ENCODE peak calls at places on chromosomes 7 and 10, in four cellular contexts. P is H1, U is IMR-90, X is mesendoderm. W is an unnamed sample.

GRCh38 chr7:151381333-151382078 is 28.3 kb downstream of the WDR86 start:
- DNase-seq in P (no peak), U (no peak), X (peak), W (peak)

GRCh38 chr10:1715821-1716220 is 21.5 kb downstream of the ADARB2 start:
- DNase-seq in U (no peak), X (peak), P (peak), W (peak)

GRCh38 chr10:121134711-121135110 is 283.5 kb downstream of the WDR11 start:
- DNase-seq in X (no peak), P (no peak), U (no peak), W (no peak)

GRCh38 chr10:78964274-78964951 is 104.4 kb upstream of the ZMIZ1 start:
- DNase-seq in P (no peak), X (peak), U (no peak), W (no peak)

GRCh38 chr10:65952086-65952485 is 973.8 kb upstream of the LRRTM3 start:
- DNase-seq in P (no peak), U (no peak), X (no peak), W (no peak)

GRCh38 chr10:13961096-13961495 is 369.6 kb downstream of the FRMD4A start:
- DNase-seq in X (peak), P (no peak), U (peak), W (no peak)

GRCh38 chr10:124416733-124417132 is 2.0 kb downstream of the OAT start:
- DNase-seq in P (no peak), X (no peak), U (peak), W (no peak)

GRCh38 chr7:143884978-143885559 is 16.9 kb downstream of the TCAF1 start:
- DNase-seq in U (peak), X (peak), P (no peak), W (peak)

GRCh38 chr10:99540673-99541531 is 8.2 kb downstream of the NKX2-3 start:
- DNase-seq in U (no peak), P (no peak), X (no peak), W (peak)

GRCh38 chr7:22356855-22357310 is at the start of gene RAPGEF5:
- DNase-seq in P (no peak), X (peak), U (no peak), W (peak)

GRCh38 chr10:58267713-58268453 is at the start of gene IPMK:
- DNase-seq in U (peak), X (peak), P (peak), W (peak)

GRCh38 chr7:141708053-141708452 is at the start of gene WEE2:
- DNase-seq in X (no peak), P (no peak), U (no peak), W (no peak)

GRCh38 chr7:13603661-13604060 is 385.8 kb downstream of the ETV1 start:
- DNase-seq in X (no peak), U (peak), P (no peak), W (no peak)

GRCh38 chr10:43479275-43479674 is 42.4 kb downstream of the ZNF487 start:
- DNase-seq in U (peak), P (no peak), X (no peak), W (no peak)

GRCh38 chr7:44101966-44102845 is 1.9 kb upstream of the AEBP1 start:
- DNase-seq in U (peak), X (no peak), P (no peak), W (no peak)

GRCh38 chr10:74156919-74157289 is 5.9 kb downstream of the ADK start:
- DNase-seq in X (no peak), P (no peak), U (peak), W (no peak)

GRCh38 chr7:35430547-35431153 is 176.8 kb upstream of the TBX20 start:
- DNase-seq in U (no peak), P (no peak), X (peak), W (peak)

GRCh38 chr10:5283305-5284158 is 81.2 kb upstream of the UCN3 start:
- DNase-seq in P (no peak), U (peak), X (peak), W (peak)

DNA sequence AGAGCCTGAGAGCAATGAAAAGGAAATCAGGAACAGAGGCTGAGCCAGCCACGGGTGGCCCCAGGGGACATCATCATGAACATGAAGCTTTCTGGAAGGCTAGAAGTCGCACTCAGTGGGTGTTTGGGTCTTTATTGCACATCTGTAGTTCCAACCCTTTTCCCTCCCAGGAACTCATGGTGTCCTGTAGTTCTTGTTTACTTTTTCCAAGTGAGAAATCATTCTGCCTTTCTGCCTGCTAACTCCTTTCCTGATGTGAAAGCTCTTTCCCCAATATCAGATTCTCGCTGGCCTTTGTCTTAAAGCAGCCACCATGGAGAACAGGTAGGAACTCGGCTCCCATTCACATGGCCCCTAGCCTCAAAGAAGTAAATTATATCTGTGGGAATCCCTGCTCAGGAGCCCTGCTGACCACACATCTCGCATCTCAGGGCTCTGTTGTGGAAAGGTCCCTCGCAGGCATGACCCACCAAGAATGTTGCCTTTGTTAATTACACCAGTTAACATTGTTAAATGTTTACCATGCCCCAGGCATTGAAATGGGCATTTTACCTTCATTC is 542.7 kb downstream of the TNS3 start:
- DNase-seq in P (peak), U (no peak), X (peak), W (no peak)
- H3K27ac ChIP-seq in P (no peak), U (no peak), X (no peak), W (no peak)

GRCh38 chr7:78649976-78650375 is 803.5 kb downstream of the MAGI2 start:
- DNase-seq in U (no peak), X (no peak), P (no peak), W (no peak)
- H3K56ac ChIP-seq in U (no peak), X (no peak), P (no peak), W (no peak)

GRCh38 chr10:92110039-92110794 is 180.7 kb downstream of the CPEB3 start:
- DNase-seq in P (no peak), U (peak), X (no peak), W (no peak)

GRCh38 chr10:92114201-92114600 is 176.7 kb downstream of the CPEB3 start:
- DNase-seq in X (no peak), P (no peak), U (no peak), W (no peak)

GRCh38 chr10:92108747-92109146 is 182.1 kb downstream of the CPEB3 start:
- DNase-seq in P (no peak), U (no peak), X (no peak), W (no peak)

GRCh38 chr10:92111336-92111939 is 179.4 kb downstream of the CPEB3 start:
- DNase-seq in U (no peak), X (no peak), P (no peak), W (no peak)

DNA sequence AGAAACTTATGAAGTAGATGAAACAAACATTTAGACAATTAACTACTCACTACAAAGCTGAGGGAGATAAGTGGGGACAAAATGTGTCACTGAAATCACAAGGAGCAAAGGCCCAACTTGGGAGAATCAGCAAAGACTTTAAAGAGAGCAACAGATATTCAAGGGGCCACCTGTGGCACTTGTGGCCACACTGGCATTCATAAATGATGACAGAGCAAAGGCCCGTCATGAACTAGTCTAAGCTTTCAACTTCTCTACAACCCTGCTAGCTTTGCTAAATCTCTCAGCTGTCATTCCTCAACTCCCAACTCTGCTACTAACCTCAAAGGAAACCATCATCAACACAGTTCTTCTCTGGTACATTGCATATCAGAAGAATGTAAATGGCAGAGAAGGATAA is 178.4 kb downstream of the CPEB3 start:
- DNase-seq in U (no peak), P (no peak), X (no peak), W (no peak)
- H3K27ac ChIP-seq in U (no peak), P (no peak), X (no peak), W (no peak)

GRCh38 chr10:117047947-117048346 is 43.0 kb upstream of the SHTN1 start:
- DNase-seq in P (no peak), X (no peak), U (no peak), W (no peak)
- H3K56ac ChIP-seq in P (no peak), X (no peak), U (no peak), W (no peak)

DNA sequence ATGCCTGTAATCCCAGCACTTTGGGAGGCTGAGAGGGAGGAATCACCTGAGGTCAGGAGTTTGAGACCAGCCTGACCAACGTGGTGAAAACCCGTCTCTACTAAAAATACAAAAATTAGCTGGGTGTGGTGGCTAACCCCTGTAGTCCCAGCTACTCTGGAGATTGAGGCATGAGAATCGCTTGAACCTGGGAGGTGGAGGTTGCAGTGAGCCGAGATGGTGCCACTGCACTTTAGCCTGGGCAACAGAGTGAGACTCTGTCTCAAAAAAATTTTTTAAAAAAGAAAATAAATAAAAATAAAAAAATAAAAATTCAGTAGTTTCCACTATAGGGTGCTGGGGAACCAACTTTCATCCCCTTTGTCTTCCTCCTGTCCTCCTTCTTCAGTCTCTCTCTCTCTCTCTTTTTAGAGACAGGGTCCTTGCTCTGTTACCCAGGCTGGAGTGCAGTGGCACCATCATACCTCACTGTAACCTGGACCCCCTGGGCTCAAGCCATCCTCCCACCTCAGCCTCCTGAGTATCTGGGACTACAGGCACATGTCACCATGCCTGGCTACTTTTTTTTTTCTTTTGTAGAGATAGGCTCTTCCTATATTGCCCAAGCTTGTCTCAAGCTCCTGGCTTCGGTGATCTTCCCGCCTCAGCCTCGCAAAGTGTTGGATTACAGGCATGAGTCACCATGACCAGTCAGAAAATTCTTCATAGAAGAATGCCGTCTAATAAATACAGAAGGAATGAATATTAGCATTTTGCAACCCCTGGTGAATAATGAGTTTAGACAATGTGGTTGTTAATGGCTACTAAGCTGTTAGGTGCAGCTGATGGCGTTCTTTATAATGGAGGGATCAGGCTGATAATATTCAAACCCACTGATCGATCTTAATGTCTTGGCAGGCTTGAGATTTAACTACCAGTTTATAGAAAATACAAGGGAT is 20.6 kb downstream of the RBM20 start:
- DNase-seq in X (peak), P (no peak), U (peak), W (no peak)
- H3K27ac ChIP-seq in X (no peak), P (no peak), U (peak), W (no peak)

GRCh38 chr10:90798482-90798881 is 59.4 kb downstream of the HTR7 start:
- DNase-seq in U (no peak), X (no peak), P (no peak), W (no peak)
- H3K56ac ChIP-seq in U (no peak), X (no peak), P (no peak), W (no peak)

GRCh38 chr7:116548506-116548905 is 23.7 kb downstream of the CAV1 start:
- DNase-seq in P (no peak), X (no peak), U (no peak), W (no peak)

GRCh38 chr7:116547347-116547746 is 22.5 kb downstream of the CAV1 start:
- DNase-seq in X (no peak), U (peak), P (no peak), W (no peak)

GRCh38 chr7:116545411-116545993 is 20.7 kb downstream of the CAV1 start:
- DNase-seq in U (peak), X (no peak), P (no peak), W (no peak)

GRCh38 chr7:116546054-116546453 is 21.2 kb downstream of the CAV1 start:
- DNase-seq in P (no peak), X (no peak), U (no peak), W (no peak)

GRCh38 chr7:116546916-116547315 is 22.1 kb downstream of the CAV1 start:
- DNase-seq in P (no peak), X (no peak), U (no peak), W (no peak)
- H3K27ac ChIP-seq in P (no peak), X (no peak), U (peak), W (no peak)

GRCh38 chr10:29285624-29286051 is 3.2 kb upstream of the LYZL1 start:
- DNase-seq in X (no peak), U (no peak), P (no peak), W (no peak)

GRCh38 chr10:29287635-29288034 is 1.2 kb upstream of the LYZL1 start:
- DNase-seq in X (no peak), U (no peak), P (no peak), W (no peak)
- H3K56ac ChIP-seq in X (no peak), U (no peak), P (no peak), W (no peak)

DNA sequence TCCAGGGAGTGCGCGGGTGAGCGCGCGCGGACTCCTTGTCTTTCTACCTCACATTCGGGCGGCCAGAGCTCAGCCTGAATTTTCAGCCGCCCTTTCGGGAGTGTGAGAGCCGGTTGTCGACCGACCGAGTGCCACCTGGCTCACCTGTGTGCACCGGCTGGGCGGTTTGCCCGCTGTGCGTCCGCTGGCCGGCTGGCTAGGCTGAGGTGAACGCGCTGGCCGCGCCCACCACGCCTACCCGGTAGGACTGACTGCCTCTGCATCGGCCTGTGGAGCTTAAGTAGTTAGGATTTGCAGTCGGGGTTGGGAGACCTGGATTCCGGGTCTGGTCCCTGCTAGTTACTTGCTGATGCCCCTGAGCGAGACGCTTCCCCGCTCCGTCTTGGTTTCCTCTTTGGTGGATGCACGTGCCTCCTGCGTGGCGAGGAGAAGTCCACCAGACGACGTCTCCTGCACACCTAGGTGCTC is 553 bp downstream of the TSPAN15 start:
- DNase-seq in P (peak), U (no peak), X (peak), W (peak)
- H3K27ac ChIP-seq in P (no peak), U (no peak), X (no peak), W (no peak)

DNA sequence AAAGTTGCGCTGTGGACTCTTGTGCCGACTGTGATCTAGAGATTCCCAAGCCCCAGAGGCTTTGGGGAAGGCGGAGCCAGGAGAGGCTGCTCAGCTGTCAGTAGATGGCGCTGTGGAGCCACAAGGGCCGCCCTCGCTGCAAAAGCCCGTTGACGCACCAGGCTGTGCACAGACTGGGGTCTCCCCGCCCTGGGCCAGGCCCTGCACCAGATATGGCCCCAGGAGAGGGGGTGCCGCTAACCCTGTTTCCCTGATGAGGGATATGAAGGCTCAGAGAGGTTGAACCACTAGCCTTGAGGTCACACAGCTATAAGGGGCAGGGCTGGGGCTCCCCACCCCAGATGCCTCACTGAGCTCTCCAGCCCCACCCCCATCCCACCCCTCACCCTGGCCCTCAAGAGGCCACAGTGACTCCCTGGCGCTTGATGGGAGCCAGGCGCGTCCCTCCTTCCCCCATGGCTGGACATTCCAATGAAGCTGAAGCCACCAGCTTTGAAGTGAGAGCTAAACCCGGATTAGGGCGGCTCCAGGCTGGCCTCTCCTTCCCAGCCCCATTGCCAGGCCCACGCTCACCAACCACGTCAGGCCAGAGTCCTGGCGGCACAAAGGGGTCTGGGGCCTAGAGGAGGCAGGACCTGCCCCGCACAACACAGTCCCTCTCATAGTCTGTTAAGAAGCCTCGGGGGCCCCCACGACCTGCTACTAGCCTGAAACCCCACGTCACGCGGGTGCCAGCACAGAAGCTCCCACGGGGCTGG is 26.4 kb downstream of the MYL10 start:
- DNase-seq in X (peak), P (peak), U (peak), W (peak)
- H3K56ac ChIP-seq in X (peak), P (no peak), U (no peak), W (no peak)

W was measured in H9.